ENCODE peak calls at places on chromosomes 11 and 22, in six cellular contexts. One of them, this sample, is unnamed.

GRCh38 chr11:124758355-124759267 is 3.5 kb downstream of the ESAM start:
- DNase-seq in CMK: peak; percentile 91
- DNase-seq in ureter: peak; percentile 82
- DNase-seq in CD4-positive, alpha-beta T cell: peak; percentile 57
- DNase-seq in putamen: peak; percentile 69
- DNase-seq in stimulated activated CD4-positive, alpha-beta T cell treated with anti-CD3 and anti-CD28 coated beads, Interleukin-2, amount 100 ng/mL, for 24 hours: peak; percentile 79
- DNase-seq in this sample: no peak

GRCh38 chr11:63508009-63508408 is 2.1 kb downstream of the LGALS12 start:
- DNase-seq in CD4-positive, alpha-beta T cell: no peak
- DNase-seq in putamen: peak; percentile 85
- DNase-seq in ureter: no peak
- DNase-seq in stimulated activated CD4-positive, alpha-beta T cell treated with anti-CD3 and anti-CD28 coated beads, Interleukin-2, amount 100 ng/mL, for 24 hours: peak; percentile 17
- DNase-seq in CMK: no peak
- DNase-seq in this sample: no peak

GRCh38 chr11:75313457-75314272 is 37.8 kb downstream of the ARRB1 start:
- DNase-seq in ureter: no peak
- DNase-seq in putamen: peak; percentile 64
- DNase-seq in CMK: no peak
- DNase-seq in CD4-positive, alpha-beta T cell: no peak
- DNase-seq in stimulated activated CD4-positive, alpha-beta T cell treated with anti-CD3 and anti-CD28 coated beads, Interleukin-2, amount 100 ng/mL, for 24 hours: no peak
- DNase-seq in this sample: peak; percentile 84

GRCh38 chr22:27074016-27074415 is 416.6 kb downstream of the MIAT start:
- DNase-seq in stimulated activated CD4-positive, alpha-beta T cell treated with anti-CD3 and anti-CD28 coated beads, Interleukin-2, amount 100 ng/mL, for 24 hours: no peak
- DNase-seq in ureter: no peak
- DNase-seq in putamen: no peak
- DNase-seq in CD4-positive, alpha-beta T cell: no peak
- DNase-seq in CMK: no peak
- DNase-seq in this sample: no peak

GRCh38 chr22:48951836-48952235 is 875.8 kb downstream of the BRD1 start:
- DNase-seq in CD4-positive, alpha-beta T cell: no peak
- DNase-seq in ureter: peak; percentile 26
- DNase-seq in stimulated activated CD4-positive, alpha-beta T cell treated with anti-CD3 and anti-CD28 coated beads, Interleukin-2, amount 100 ng/mL, for 24 hours: no peak
- DNase-seq in CMK: no peak
- DNase-seq in putamen: no peak
- DNase-seq in this sample: no peak

GRCh38 chr11:75339685-75340409 is 11.6 kb downstream of the ARRB1 start:
- DNase-seq in ureter: no peak
- DNase-seq in putamen: no peak
- DNase-seq in CMK: no peak
- DNase-seq in stimulated activated CD4-positive, alpha-beta T cell treated with anti-CD3 and anti-CD28 coated beads, Interleukin-2, amount 100 ng/mL, for 24 hours: peak; percentile 10
- DNase-seq in CD4-positive, alpha-beta T cell: no peak
- DNase-seq in this sample: no peak

GRCh38 chr11:61885166-61885778 is 6.1 kb downstream of the FADS3 start:
- DNase-seq in CMK: no peak
- DNase-seq in ureter: no peak
- DNase-seq in CD4-positive, alpha-beta T cell: no peak
- DNase-seq in stimulated activated CD4-positive, alpha-beta T cell treated with anti-CD3 and anti-CD28 coated beads, Interleukin-2, amount 100 ng/mL, for 24 hours: no peak
- DNase-seq in putamen: no peak
- DNase-seq in this sample: no peak

GRCh38 chr11:35919244-35919643 is 24.6 kb upstream of the LDLRAD3 start:
- DNase-seq in stimulated activated CD4-positive, alpha-beta T cell treated with anti-CD3 and anti-CD28 coated beads, Interleukin-2, amount 100 ng/mL, for 24 hours: no peak
- DNase-seq in putamen: peak; percentile 81
- DNase-seq in CMK: no peak
- DNase-seq in ureter: no peak
- DNase-seq in CD4-positive, alpha-beta T cell: no peak
- DNase-seq in this sample: no peak

GRCh38 chr11:45859661-45860140 is 12.4 kb downstream of the CRY2 start:
- DNase-seq in ureter: peak; percentile 92
- DNase-seq in putamen: peak; percentile 86
- DNase-seq in CMK: no peak
- DNase-seq in CD4-positive, alpha-beta T cell: no peak
- DNase-seq in stimulated activated CD4-positive, alpha-beta T cell treated with anti-CD3 and anti-CD28 coated beads, Interleukin-2, amount 100 ng/mL, for 24 hours: no peak
- DNase-seq in this sample: peak; percentile 88

GRCh38 chr11:134476435-134477021 is 64.5 kb upstream of the B3GAT1 start:
- DNase-seq in CD4-positive, alpha-beta T cell: no peak
- DNase-seq in putamen: no peak
- DNase-seq in CMK: no peak
- DNase-seq in ureter: peak; percentile 38
- DNase-seq in stimulated activated CD4-positive, alpha-beta T cell treated with anti-CD3 and anti-CD28 coated beads, Interleukin-2, amount 100 ng/mL, for 24 hours: no peak
- DNase-seq in this sample: no peak

GRCh38 chr11:76120513-76121081 is 85.7 kb downstream of the WNT11 start:
- DNase-seq in CMK: no peak
- DNase-seq in stimulated activated CD4-positive, alpha-beta T cell treated with anti-CD3 and anti-CD28 coated beads, Interleukin-2, amount 100 ng/mL, for 24 hours: no peak
- DNase-seq in putamen: no peak
- DNase-seq in ureter: no peak
- DNase-seq in CD4-positive, alpha-beta T cell: no peak
- DNase-seq in this sample: no peak

GRCh38 chr11:76649964-76650363 is 20.6 kb downstream of the LRRC32 start:
- DNase-seq in ureter: no peak
- DNase-seq in CMK: no peak
- DNase-seq in CD4-positive, alpha-beta T cell: no peak
- DNase-seq in putamen: no peak
- DNase-seq in stimulated activated CD4-positive, alpha-beta T cell treated with anti-CD3 and anti-CD28 coated beads, Interleukin-2, amount 100 ng/mL, for 24 hours: no peak
- DNase-seq in this sample: no peak

GRCh38 chr22:37860796-37861421 is 11.7 kb downstream of the EIF3L start:
- DNase-seq in stimulated activated CD4-positive, alpha-beta T cell treated with anti-CD3 and anti-CD28 coated beads, Interleukin-2, amount 100 ng/mL, for 24 hours: no peak
- DNase-seq in CD4-positive, alpha-beta T cell: no peak
- DNase-seq in ureter: no peak
- DNase-seq in CMK: no peak
- DNase-seq in putamen: no peak
- DNase-seq in this sample: no peak

GRCh38 chr22:31625661-31626426 is 36.2 kb downstream of the PISD start:
- DNase-seq in ureter: no peak
- DNase-seq in CMK: no peak
- DNase-seq in stimulated activated CD4-positive, alpha-beta T cell treated with anti-CD3 and anti-CD28 coated beads, Interleukin-2, amount 100 ng/mL, for 24 hours: no peak
- DNase-seq in CD4-positive, alpha-beta T cell: no peak
- DNase-seq in putamen: no peak
- DNase-seq in this sample: no peak

GRCh38 chr11:79438631-79439429 is 2.0 kb downstream of the TENM4 start:
- DNase-seq in stimulated activated CD4-positive, alpha-beta T cell treated with anti-CD3 and anti-CD28 coated beads, Interleukin-2, amount 100 ng/mL, for 24 hours: peak; percentile 2
- DNase-seq in ureter: no peak
- DNase-seq in CD4-positive, alpha-beta T cell: no peak
- DNase-seq in CMK: no peak
- DNase-seq in putamen: no peak
- DNase-seq in this sample: peak; percentile 53

GRCh38 chr11:24642648-24643047 is 145.8 kb downstream of the LUZP2 start:
- DNase-seq in CD4-positive, alpha-beta T cell: no peak
- DNase-seq in stimulated activated CD4-positive, alpha-beta T cell treated with anti-CD3 and anti-CD28 coated beads, Interleukin-2, amount 100 ng/mL, for 24 hours: no peak
- DNase-seq in CMK: no peak
- DNase-seq in ureter: no peak
- DNase-seq in putamen: no peak
- DNase-seq in this sample: no peak

GRCh38 chr22:26428515-26429457 is at the start of gene ASPHD2:
- DNase-seq in CD4-positive, alpha-beta T cell: peak; percentile 75
- DNase-seq in ureter: peak; percentile 58
- DNase-seq in CMK: no peak
- DNase-seq in putamen: peak; percentile 70
- DNase-seq in stimulated activated CD4-positive, alpha-beta T cell treated with anti-CD3 and anti-CD28 coated beads, Interleukin-2, amount 100 ng/mL, for 24 hours: peak; percentile 74
- DNase-seq in this sample: peak; percentile 61

GRCh38 chr11:95289378-95289777 is 58.4 kb upstream of the SESN3 start:
- DNase-seq in putamen: no peak
- DNase-seq in CMK: no peak
- DNase-seq in ureter: no peak
- DNase-seq in stimulated activated CD4-positive, alpha-beta T cell treated with anti-CD3 and anti-CD28 coated beads, Interleukin-2, amount 100 ng/mL, for 24 hours: no peak
- DNase-seq in CD4-positive, alpha-beta T cell: no peak
- DNase-seq in this sample: no peak

GRCh38 chr11:5304046-5304445 is 2.3 kb upstream of the OR51B4 start:
- DNase-seq in putamen: no peak
- DNase-seq in CMK: no peak
- DNase-seq in ureter: no peak
- DNase-seq in CD4-positive, alpha-beta T cell: no peak
- DNase-seq in stimulated activated CD4-positive, alpha-beta T cell treated with anti-CD3 and anti-CD28 coated beads, Interleukin-2, amount 100 ng/mL, for 24 hours: no peak
- DNase-seq in this sample: no peak

GRCh38 chr11:111983187-111983986 is 41.8 kb upstream of the DLAT start:
- DNase-seq in CD4-positive, alpha-beta T cell: no peak
- DNase-seq in CMK: no peak
- DNase-seq in ureter: no peak
- DNase-seq in stimulated activated CD4-positive, alpha-beta T cell treated with anti-CD3 and anti-CD28 coated beads, Interleukin-2, amount 100 ng/mL, for 24 hours: no peak
- DNase-seq in putamen: peak; percentile 84
- DNase-seq in this sample: no peak

GRCh38 chr22:25364736-25365241 is 145.3 kb downstream of the CRYBB2 start:
- DNase-seq in putamen: no peak
- DNase-seq in CD4-positive, alpha-beta T cell: no peak
- DNase-seq in stimulated activated CD4-positive, alpha-beta T cell treated with anti-CD3 and anti-CD28 coated beads, Interleukin-2, amount 100 ng/mL, for 24 hours: no peak
- DNase-seq in CMK: no peak
- DNase-seq in ureter: no peak
- DNase-seq in this sample: no peak

This sample was measured in H54.